ENCODE peak calls at places on chromosome 2, in six cellular contexts. W, Q, X, U, N and Z are unnamed samples.

GRCh38 chr2:166957686-166958085 is 69.4 kb downstream of the XIRP2 start:
- DNase-seq in W (no peak), Q (no peak), X (no peak), U (no peak), N (no peak), Z (peak)

GRCh38 chr2:107633580-107634147 is 193.0 kb upstream of the RGPD4 start:
- DNase-seq in W (no peak), Q (no peak), X (peak), U (no peak), N (no peak), Z (peak)

GRCh38 chr2:96129528-96130120 is 8.7 kb downstream of the ASTL start:
- DNase-seq in W (no peak), Q (no peak), X (no peak), U (no peak), N (no peak), Z (no peak)

GRCh38 chr2:28354920-28355520 is 37.6 kb upstream of the FOSL2 start:
- DNase-seq in W (no peak), Q (peak), X (no peak), U (no peak), N (no peak), Z (no peak)

GRCh38 chr2:45069711-45070664 is 60.7 kb upstream of the SIX2 start:
- DNase-seq in W (no peak), Q (no peak), X (no peak), U (no peak), N (no peak), Z (no peak)

GRCh38 chr2:26245810-26246209 is 1.1 kb downstream of the HADHB start:
- DNase-seq in W (no peak), Q (no peak), X (peak), U (no peak), N (no peak), Z (no peak)

GRCh38 chr2:240407090-240407489 is 28.4 kb upstream of the GPC1 start:
- DNase-seq in W (no peak), Q (no peak), X (no peak), U (peak), N (no peak), Z (no peak)

GRCh38 chr2:182941121-182941713 is 74.8 kb upstream of the FRZB start:
- DNase-seq in W (no peak), Q (no peak), X (peak), U (no peak), N (no peak), Z (no peak)

GRCh38 chr2:55601849-55602248 is 15.6 kb downstream of the PPP4R3B start:
- DNase-seq in W (no peak), Q (no peak), X (no peak), U (no peak), N (no peak), Z (no peak)

GRCh38 chr2:190947139-190947538 is 66.5 kb downstream of the GLS start:
- DNase-seq in W (no peak), Q (no peak), X (no peak), U (no peak), N (no peak), Z (no peak)

DNA sequence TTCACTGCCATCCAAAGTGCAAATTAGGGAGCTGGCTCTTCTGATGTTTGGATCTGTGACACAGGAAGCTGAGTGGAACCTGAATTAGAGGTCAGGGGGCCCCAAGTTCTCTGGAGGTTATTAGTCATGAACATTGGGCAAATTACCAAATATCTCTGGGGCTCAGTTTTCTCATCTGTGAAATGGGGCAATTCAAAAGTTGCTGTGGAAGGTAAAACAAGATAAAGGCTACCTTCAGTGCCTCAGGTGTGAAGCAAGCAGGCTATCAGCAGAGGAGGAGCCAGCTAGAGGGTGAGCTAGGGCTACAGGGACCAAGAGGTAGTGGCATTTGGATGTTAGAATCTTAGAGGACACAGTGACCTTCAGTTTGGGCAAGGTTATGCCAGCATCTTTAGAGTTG is 89.4 kb upstream of the FAM136A start:
- DNase-seq in W (no peak), Q (no peak), X (no peak), U (no peak), N (no peak), Z (no peak)
- TF ChIP-seq CTCF in W (no peak), Q (no peak), X (no peak), U (no peak), N (no peak), Z (no peak)

DNA sequence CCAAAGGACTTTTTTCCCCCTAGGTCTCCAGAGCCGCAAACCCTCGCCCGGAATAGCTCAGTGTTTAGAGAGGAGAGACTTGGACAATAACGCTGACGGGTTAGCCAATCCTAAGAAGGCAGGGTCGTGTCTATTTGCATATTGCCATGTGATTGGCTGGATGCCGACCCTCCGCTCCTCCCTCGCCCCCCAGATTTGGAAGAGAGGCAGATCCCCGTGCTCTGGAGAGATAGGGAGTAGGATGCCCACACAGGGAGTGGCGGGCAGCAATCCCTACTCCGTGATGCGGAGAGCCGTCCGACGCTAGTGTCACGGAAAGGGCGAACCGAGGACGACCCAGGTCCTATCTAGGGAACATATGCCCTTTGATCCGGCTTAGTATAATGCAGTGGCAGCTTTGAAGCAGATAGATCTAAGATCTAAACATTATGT is 1.4 kb downstream of the WNT6 start:
- DNase-seq in W (peak), Q (no peak), X (peak), U (peak), N (peak), Z (no peak)
- H3K4me3 ChIP-seq in W (peak), Q (peak), X (no peak), U (peak), N (peak), Z (no peak)

GRCh38 chr2:72813841-72814240 is 12.0 kb downstream of the EXOC6B start:
- DNase-seq in W (no peak), Q (no peak), X (peak), U (no peak), N (no peak), Z (no peak)

GRCh38 chr2:72810165-72810564 is 15.7 kb downstream of the EXOC6B start:
- DNase-seq in W (no peak), Q (no peak), X (no peak), U (no peak), N (no peak), Z (no peak)

GRCh38 chr2:72821118-72821517 is 4.7 kb downstream of the EXOC6B start:
- DNase-seq in W (no peak), Q (no peak), X (no peak), U (no peak), N (no peak), Z (no peak)

GRCh38 chr2:72819501-72819900 is 6.3 kb downstream of the EXOC6B start:
- DNase-seq in W (no peak), Q (no peak), X (no peak), U (no peak), N (no peak), Z (no peak)

GRCh38 chr2:72815655-72816268 is 10.1 kb downstream of the EXOC6B start:
- DNase-seq in W (no peak), Q (no peak), X (no peak), U (peak), N (no peak), Z (no peak)
- TF ChIP-seq CTCF in W (peak), Q (no peak), X (no peak), U (peak), N (no peak), Z (no peak)

GRCh38 chr2:170817247-170817998 is 736 bp downstream of the GAD1 start:
- DNase-seq in W (no peak), Q (no peak), X (peak), U (peak), N (no peak), Z (no peak)

GRCh38 chr2:170814551-170815245 is 2.0 kb upstream of the GAD1 start:
- DNase-seq in W (no peak), Q (no peak), X (no peak), U (peak), N (no peak), Z (no peak)

GRCh38 chr2:170815311-170815710 is 1.4 kb upstream of the GAD1 start:
- DNase-seq in W (no peak), Q (no peak), X (no peak), U (no peak), N (no peak), Z (no peak)

GRCh38 chr2:170816499-170817246 is at the start of gene GAD1:
- DNase-seq in W (peak), Q (peak), X (peak), U (peak), N (peak), Z (no peak)

DNA sequence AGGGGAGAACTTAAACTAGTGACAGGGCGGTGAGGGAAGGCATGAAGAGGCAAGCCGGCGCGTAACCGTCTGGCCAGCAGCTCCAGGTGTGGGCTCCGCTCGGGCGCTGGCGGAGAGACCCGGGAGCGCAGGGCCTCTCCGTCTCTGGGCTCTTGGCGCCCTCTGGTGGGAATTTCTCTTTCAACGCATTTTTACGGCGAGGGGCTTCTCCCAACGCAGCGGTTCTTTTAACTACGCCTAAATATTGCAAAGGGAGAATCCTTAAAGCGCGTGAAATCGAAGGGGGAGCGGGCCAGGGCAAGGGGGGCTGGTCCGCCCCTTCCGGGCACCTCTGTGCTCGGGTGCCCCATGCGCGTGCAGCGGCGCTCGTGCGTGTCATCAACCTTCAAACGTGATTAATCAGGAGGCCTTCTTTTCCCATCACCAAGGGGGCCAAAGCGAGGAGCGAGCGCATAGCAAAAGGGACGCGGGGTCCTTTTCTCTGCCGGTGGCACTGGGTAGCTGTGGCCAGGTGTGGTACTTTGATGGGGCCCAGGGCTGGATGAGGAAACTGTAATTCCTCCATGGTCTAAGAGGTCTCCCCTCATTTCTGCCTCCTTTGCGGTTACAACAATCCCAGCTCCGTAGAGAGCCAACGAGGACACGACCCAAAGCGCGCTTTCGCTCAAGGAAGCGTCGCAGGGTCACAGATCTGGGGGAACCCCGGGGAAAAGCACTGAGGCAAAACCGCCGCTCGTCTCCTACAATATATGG is 765 bp upstream of the GAD1 start:
- DNase-seq in W (peak), Q (peak), X (peak), U (peak), N (peak), Z (no peak)
- H3K4me3 ChIP-seq in W (peak), Q (peak), X (no peak), U (peak), N (peak), Z (peak)